ENCODE peak calls at places on chromosomes 6 and 20, in seven cellular contexts. M, O, V, W, D, Q and C are unnamed samples.

GRCh38 chr6:166484863-166485262 is 101.6 kb downstream of the RAMACL start:
- DNase-seq in M (no peak), O (no peak), V (no peak), W (no peak), D (peak; percentile 19), Q (no peak), C (no peak)

GRCh38 chr6:127173541-127173940 is 55.1 kb downstream of the RSPO3 start:
- DNase-seq in M (no peak), O (no peak), V (no peak), W (no peak), D (no peak), Q (no peak), C (no peak)

GRCh38 chr6:46338098-46338497 is 153.2 kb downstream of the RCAN2 start:
- DNase-seq in M (no peak), O (no peak), V (no peak), W (no peak), D (no peak), Q (no peak), C (no peak)

GRCh38 chr6:148747493-148748160 is 797 bp downstream of the UST start:
- DNase-seq in M (peak; percentile 37), O (peak; percentile 32), V (peak; percentile 61), W (peak; percentile 28), D (peak; percentile 39), Q (peak; percentile 67), C (peak; percentile 49)

GRCh38 chr6:168156742-168157265 is 77.8 kb upstream of the FRMD1 start:
- DNase-seq in M (no peak), O (no peak), V (no peak), W (no peak), D (no peak), Q (no peak), C (no peak)

GRCh38 chr6:166563805-166564204 is 22.7 kb downstream of the RAMACL start:
- DNase-seq in M (no peak), O (no peak), V (no peak), W (no peak), D (no peak), Q (no peak), C (no peak)

GRCh38 chr20:35368616-35369423 is 43.0 kb downstream of the UQCC1 start:
- DNase-seq in M (peak; percentile 39), O (no peak), V (no peak), W (no peak), D (peak; percentile 61), Q (no peak), C (no peak)

GRCh38 chr6:80932364-80932763 is 820.1 kb downstream of the TENT5A start:
- DNase-seq in M (no peak), O (no peak), V (no peak), W (peak; percentile 34), D (no peak), Q (no peak), C (no peak)

GRCh38 chr6:111562271-111562670 is 43.4 kb downstream of the TRAF3IP2 start:
- DNase-seq in M (no peak), O (no peak), V (no peak), W (no peak), D (no peak), Q (no peak), C (no peak)

GRCh38 chr6:160996316-160996715 is 4.7 kb downstream of the MAP3K4 start:
- DNase-seq in M (no peak), O (no peak), V (no peak), W (peak; percentile 49), D (no peak), Q (no peak), C (no peak)

GRCh38 chr6:132763269-132763668 is 5.6 kb upstream of the VNN2 start:
- DNase-seq in M (no peak), O (no peak), V (no peak), W (no peak), D (no peak), Q (no peak), C (no peak)

GRCh38 chr6:124487778-124488431 is 474.3 kb upstream of the RNF217 start:
- DNase-seq in M (no peak), O (no peak), V (no peak), W (peak; percentile 18), D (no peak), Q (no peak), C (no peak)

GRCh38 chr6:134741193-134741521 is 208.7 kb downstream of the ALDH8A1 start:
- DNase-seq in M (no peak), O (no peak), V (no peak), W (no peak), D (no peak), Q (no peak), C (no peak)

GRCh38 chr20:3123542-3123941 is 36.1 kb downstream of the FASTKD5 start:
- DNase-seq in M (no peak), O (no peak), V (no peak), W (no peak), D (no peak), Q (no peak), C (no peak)

GRCh38 chr6:87700729-87701675 is 1.0 kb downstream of the AKIRIN2 start:
- DNase-seq in M (no peak), O (peak; percentile 28), V (peak; percentile 35), W (peak; percentile 57), D (peak; percentile 46), Q (peak; percentile 13), C (peak; percentile 15)

GRCh38 chr20:43571310-43571709 is 12.5 kb downstream of the SGK2 start:
- DNase-seq in M (no peak), O (no peak), V (no peak), W (no peak), D (no peak), Q (no peak), C (no peak)

GRCh38 chr6:73802366-73802765 is 106.4 kb downstream of the CD109 start:
- DNase-seq in M (no peak), O (no peak), V (no peak), W (no peak), D (no peak), Q (no peak), C (no peak)

GRCh38 chr20:50561379-50562078 is 51.3 kb downstream of the PTPN1 start:
- DNase-seq in M (no peak), O (peak; percentile 56), V (no peak), W (peak; percentile 94), D (no peak), Q (no peak), C (no peak)

GRCh38 chr20:43731469-43731868 is 4.7 kb upstream of the GTSF1L start:
- DNase-seq in M (no peak), O (no peak), V (no peak), W (peak; percentile 58), D (no peak), Q (no peak), C (no peak)

GRCh38 chr20:33838035-33838864 is 27.1 kb downstream of the CHMP4B start:
- DNase-seq in M (no peak), O (no peak), V (no peak), W (no peak), D (no peak), Q (no peak), C (no peak)

GRCh38 chr6:106097368-106098231 is 11.5 kb downstream of the PRDM1 start:
- DNase-seq in M (no peak), O (no peak), V (no peak), W (peak; percentile 65), D (no peak), Q (peak; percentile 24), C (peak; percentile 52)

GRCh38 chr20:36155991-36156390 is 1.5 kb downstream of the EPB41L1 start:
- DNase-seq in M (no peak), O (no peak), V (no peak), W (no peak), D (no peak), Q (no peak), C (no peak)

GRCh38 chr6:21111399-21111725 is 482.2 kb upstream of the SOX4 start:
- DNase-seq in M (no peak), O (no peak), V (peak; percentile 4), W (no peak), D (no peak), Q (no peak), C (no peak)